ENCODE peak calls at places on chromosomes 11 and 22, in eight cellular contexts. R is A549, B is uterus, I is ovary, F is transverse colon, K is Peyer's patch, O is esophagus squamous epithelium, S is stomach. Q is an unnamed sample. For H3K4me1, the result is how much of the 10 kb centered on the place peaks cover.

GRCh38 chr22:29156507-29156906 is 49.2 kb upstream of the EMID1 start:
- DNase-seq in F (no peak), O (no peak), R (no peak), S (no peak), K (no peak), B (no peak), I (peak), Q (peak)

GRCh38 chr22:44098966-44099530 is 74.9 kb downstream of the PARVB start:
- DNase-seq in K (no peak), O (no peak), B (no peak), S (no peak), I (peak), F (no peak), R (no peak), Q (peak)

GRCh38 chr11:63915961-63916836 is 765 bp downstream of the RCOR2 start:
- DNase-seq in S (peak), I (peak), K (peak), F (peak), R (peak), B (no peak), O (no peak), Q (peak)

GRCh38 chr22:17085277-17086091 is 684 bp downstream of the IL17RA start:
- DNase-seq in S (peak), O (no peak), R (no peak), K (peak), F (peak), I (no peak), B (peak), Q (no peak)

GRCh38 chr22:50505776-50506610 is 1.5 kb downstream of the LMF2 start:
- DNase-seq in R (no peak), I (peak), F (no peak), K (no peak), B (no peak), S (no peak), O (no peak), Q (peak)

GRCh38 chr11:13287681-13288080 is 10.1 kb downstream of the BMAL1 start:
- DNase-seq in O (no peak), S (no peak), R (no peak), K (no peak), B (no peak), F (no peak), I (no peak), Q (no peak)

GRCh38 chr22:49361164-49361563 is 466.5 kb downstream of the BRD1 start:
- DNase-seq in I (no peak), B (no peak), S (no peak), F (no peak), O (no peak), R (no peak), K (no peak), Q (no peak)

GRCh38 chr22:20240900-20241299 is 27.2 kb downstream of the RTN4R start:
- DNase-seq in K (no peak), O (no peak), F (no peak), S (no peak), R (no peak), B (no peak), I (no peak), Q (no peak)

GRCh38 chr22:46854125-46854870 is 91.8 kb downstream of the TBC1D22A start:
- DNase-seq in K (no peak), F (peak), R (no peak), I (no peak), S (no peak), B (peak), O (no peak), Q (no peak)

GRCh38 chr11:43360361-43361032 is 1.8 kb downstream of the TTC17 start:
- DNase-seq in F (no peak), S (no peak), K (no peak), B (no peak), I (no peak), O (no peak), R (no peak), Q (no peak)

GRCh38 chr11:109249597-109249996 is 172.4 kb upstream of the C11orf87 start:
- DNase-seq in I (no peak), F (no peak), R (no peak), S (no peak), B (no peak), O (no peak), K (no peak), Q (no peak)

GRCh38 chr11:3959015-3959917 is 103.8 kb downstream of the STIM1 start:
- DNase-seq in O (no peak), I (no peak), B (no peak), R (peak), K (no peak), S (no peak), F (no peak), Q (no peak)

GRCh38 chr22:44451016-44451415 is 47.0 kb downstream of the RTL6 start:
- DNase-seq in B (no peak), S (peak), F (no peak), I (no peak), O (no peak), K (peak), R (no peak), Q (peak)

GRCh38 chr11:79122759-79123158 is 318.1 kb downstream of the TENM4 start:
- DNase-seq in B (no peak), S (no peak), F (no peak), R (no peak), K (no peak), O (no peak), I (no peak), Q (no peak)

GRCh38 chr11:75725552-75726320 is 8.1 kb downstream of the MOGAT2 start:
- DNase-seq in O (no peak), B (no peak), K (no peak), F (no peak), R (no peak), I (no peak), S (no peak), Q (peak)

GRCh38 chr11:125268611-125269010 is 104.1 kb downstream of the PKNOX2 start:
- DNase-seq in K (no peak), R (no peak), S (no peak), B (no peak), F (no peak), I (no peak), O (no peak), Q (no peak)

GRCh38 chr11:111406589-111406988 is 27.5 kb upstream of the POU2AF1 start:
- DNase-seq in S (no peak), I (no peak), R (no peak), K (no peak), B (no peak), O (no peak), F (no peak), Q (no peak)

GRCh38 chr11:133382217-133382746 is 150.0 kb downstream of the OPCML start:
- DNase-seq in R (no peak), I (no peak), K (peak), S (no peak), F (no peak), B (no peak), O (no peak), Q (no peak)

GRCh38 chr22:19879248-19879575 is 24.5 kb upstream of the GNB1L start:
- DNase-seq in B (peak), K (no peak), O (no peak), S (no peak), F (no peak), R (no peak), I (peak), Q (peak)

GRCh38 chr22:36663581-36663980 is 40.0 kb downstream of the CACNG2 start:
- DNase-seq in K (no peak), O (no peak), F (no peak), S (no peak), I (no peak), R (no peak), B (no peak), Q (no peak)

GRCh38 chr11:70048279-70049024 is 29.7 kb upstream of the ANO1 start:
- DNase-seq in B (no peak), S (no peak), F (peak), K (no peak), R (peak), O (no peak), I (no peak), Q (no peak)

GRCh38 chr11:19849107-19849789 is 136.6 kb downstream of the NAV2 start:
- DNase-seq in B (no peak), F (no peak), O (no peak), K (no peak), S (peak), R (no peak), I (peak), Q (no peak)

GRCh38 chr22:21044931-21045584 is 688 bp upstream of the LRRC74B start:
- DNase-seq in B (no peak), K (peak), S (no peak), R (no peak), F (no peak), I (no peak), O (no peak), Q (peak)

GRCh38 chr11:35404397-35404775 is 15.0 kb downstream of the SLC1A2 start:
- DNase-seq in F (peak), I (no peak), K (peak), R (peak), O (no peak), B (no peak), S (peak), Q (no peak)

GRCh38 chr22:38416621-38417251 is 38.3 kb downstream of the KCNJ4 start:
- DNase-seq in O (no peak), F (no peak), I (peak), S (peak), R (no peak), K (no peak), B (no peak), Q (peak)

GRCh38 chr11:71240865-71241691 is 11.3 kb downstream of the SHANK2 start:
- DNase-seq in I (no peak), S (peak), B (no peak), F (peak), R (peak), O (no peak), K (no peak), Q (peak)

GRCh38 chr22:25940479-25940878 is 198.5 kb downstream of the MYO18B start:
- DNase-seq in R (no peak), S (no peak), I (no peak), O (no peak), B (no peak), K (no peak), F (no peak), Q (no peak)
- TF ChIP-seq POLR2A in R (no peak), S (no peak), I (no peak), O (no peak), B (no peak), K (no peak), F (no peak), Q (no peak)

DNA sequence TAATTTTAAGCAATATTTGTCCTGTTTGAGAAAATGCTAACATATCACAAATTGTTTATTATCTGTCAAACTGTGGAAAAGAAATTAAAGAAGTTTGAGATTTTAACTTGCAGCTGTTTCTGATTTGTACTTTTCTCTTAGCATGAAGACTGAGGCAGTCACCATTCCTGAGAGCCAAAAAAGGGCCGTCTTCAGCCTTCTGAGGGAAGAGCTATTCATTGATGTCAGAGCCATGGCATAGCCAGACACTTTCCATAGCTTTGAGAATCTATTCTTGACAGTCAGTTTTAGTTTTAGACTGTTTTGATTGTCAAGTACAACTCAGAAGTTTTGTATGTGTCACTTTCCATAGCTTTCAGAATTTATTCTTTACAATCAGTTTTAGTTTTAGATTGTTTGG is 32.1 kb downstream of the YAP1 start:
- DNase-seq in O (no peak), I (no peak), F (no peak), B (no peak), R (no peak), S (no peak), K (no peak), Q (no peak)
- H3K4me1 ChIP-seq in O (under half), I (under half), F (half or more), B (under half), R (under half), S (under half), K (under half), Q (under half)

DNA sequence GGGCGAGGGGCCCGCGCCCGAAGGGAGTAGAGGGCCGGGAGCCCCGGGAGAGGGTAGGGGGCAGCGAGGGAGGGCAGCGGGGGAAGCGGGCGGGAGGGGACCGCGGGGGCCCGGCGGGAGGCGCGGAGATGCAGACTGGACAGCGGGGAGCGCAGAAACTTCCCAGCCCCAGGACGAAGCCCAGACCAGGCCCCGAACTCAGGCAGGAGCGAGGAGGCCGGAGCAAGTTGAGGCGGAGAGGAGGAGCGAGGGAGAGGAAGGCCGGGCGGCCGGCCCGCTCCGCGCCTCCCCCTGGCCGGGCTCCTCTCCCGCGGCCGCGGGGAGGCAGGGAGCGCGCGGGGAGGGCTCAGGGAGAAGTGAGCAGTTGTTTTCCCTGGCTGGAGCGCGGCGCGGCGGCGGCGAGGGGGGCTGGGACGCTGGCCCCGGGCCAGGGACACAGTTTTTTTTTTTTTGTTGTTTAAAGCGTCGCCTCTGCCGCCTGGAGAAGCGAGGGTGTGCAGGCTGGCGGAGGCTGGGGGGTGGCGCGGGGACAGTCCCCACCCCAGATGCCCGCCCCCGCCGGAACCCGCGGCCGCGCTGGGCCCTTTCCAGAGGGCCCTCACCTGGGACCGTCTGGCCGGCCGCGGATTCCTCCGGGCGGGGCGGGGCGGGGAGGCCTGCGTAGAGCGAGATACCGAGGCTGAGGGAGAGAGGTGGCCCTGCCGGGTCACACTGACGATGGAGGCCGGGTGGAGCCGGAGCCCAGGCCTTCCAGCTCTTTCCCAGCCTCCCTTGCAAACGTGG is at the start of gene LTBP3:
- DNase-seq in F (peak), R (peak), O (no peak), S (peak), I (peak), K (peak), B (peak), Q (peak)
- TF ChIP-seq POLR2A in F (peak), R (peak), O (no peak), S (no peak), I (peak), K (no peak), B (no peak), Q (no peak)

GRCh38 chr11:26490546-26490945 is 81.5 kb downstream of the MUC15 start:
- DNase-seq in S (no peak), F (no peak), K (no peak), O (no peak), B (no peak), I (no peak), R (no peak), Q (no peak)
- H3K4me1 ChIP-seq in S (under half), F (under half), K (under half), O (under half), B (under half), I (under half), R (under half), Q (under half)

DNA sequence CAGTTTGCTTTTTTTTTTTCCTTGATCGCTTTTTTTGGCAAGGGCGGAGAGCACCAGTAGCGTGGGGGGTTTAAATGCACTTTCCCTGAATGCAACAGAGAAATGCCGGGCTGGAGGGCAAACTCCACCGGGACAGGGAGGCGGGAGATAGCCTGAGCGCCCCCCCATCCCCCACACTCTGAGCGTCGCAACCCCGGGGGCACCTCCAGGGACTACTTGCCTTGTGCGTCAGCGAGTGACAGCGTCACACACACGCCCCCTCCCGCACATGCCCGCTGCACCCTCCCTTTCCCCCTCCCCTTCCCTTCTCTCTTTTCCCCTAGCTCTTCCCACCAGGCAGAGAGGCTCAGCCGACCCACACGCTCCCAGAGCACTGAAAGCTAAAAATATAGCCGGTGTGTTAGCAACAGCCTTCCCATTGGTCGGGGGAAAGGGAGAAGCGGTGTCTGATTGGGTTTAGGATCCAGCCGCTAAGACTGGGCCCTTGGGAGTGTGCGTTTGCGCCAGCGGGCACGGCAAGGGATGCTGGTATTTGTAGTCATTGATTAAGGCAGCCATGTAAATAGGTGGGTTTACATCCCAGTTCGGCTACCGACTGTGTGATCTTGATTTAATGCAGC is 1.7 kb upstream of the TOB2 start:
- DNase-seq in I (peak), K (peak), S (peak), B (peak), O (peak), F (peak), R (peak), Q (peak)
- TF ChIP-seq POLR2A in I (peak), K (peak), S (peak), B (peak), O (no peak), F (peak), R (no peak), Q (peak)